ENCODE peak calls at places on chromosome X, in six cellular contexts. D, I, H, M, K and N are unnamed samples.

GRCh38 chrX:130253916-130254315 is 14.8 kb downstream of the ZNF280C start:
- DNase-seq in D (no peak), I (no peak), H (no peak), M (no peak), K (no peak), N (no peak)

GRCh38 chrX:106752101-106752678 is 25.7 kb downstream of the RNF128 start:
- DNase-seq in D (no peak), I (no peak), H (no peak), M (peak; percentile 13), K (no peak), N (no peak)

GRCh38 chrX:6917666-6918065 is 229.8 kb upstream of the STS start:
- DNase-seq in D (no peak), I (no peak), H (no peak), M (no peak), K (no peak), N (no peak)

GRCh38 chrX:102744307-102744706 is 23.8 kb downstream of the GPRASP3 start:
- DNase-seq in D (no peak), I (no peak), H (no peak), M (no peak), K (no peak), N (no peak)

GRCh38 chrX:49977319-49978090 is 55.1 kb downstream of the CLCN5 start:
- DNase-seq in D (no peak), I (no peak), H (no peak), M (no peak), K (no peak), N (no peak)

GRCh38 chrX:54930291-54931049 is 9.8 kb downstream of the TRO start:
- DNase-seq in D (peak; percentile 86), I (no peak), H (no peak), M (no peak), K (no peak), N (no peak)

GRCh38 chrX:109841869-109842579 is 109.0 kb upstream of the ACSL4 start:
- DNase-seq in D (no peak), I (no peak), H (no peak), M (peak; percentile 41), K (no peak), N (no peak)

GRCh38 chrX:130176942-130177341 is 5.2 kb downstream of the RAB33A start:
- DNase-seq in D (no peak), I (no peak), H (no peak), M (no peak), K (no peak), N (no peak)

GRCh38 chrX:13085533-13085932 is 41.1 kb upstream of the FAM9C start:
- DNase-seq in D (no peak), I (no peak), H (peak; percentile 71), M (no peak), K (no peak), N (no peak)

GRCh38 chrX:38273453-38273852 is 52.8 kb upstream of the SRPX start:
- DNase-seq in D (no peak), I (no peak), H (no peak), M (no peak), K (no peak), N (no peak)

GRCh38 chrX:53732797-53733196 is 46.3 kb upstream of the HUWE1 start:
- DNase-seq in D (no peak), I (no peak), H (no peak), M (no peak), K (no peak), N (no peak)

GRCh38 chrX:41971346-41971745 is 48.0 kb upstream of the CASK start:
- DNase-seq in D (no peak), I (no peak), H (no peak), M (no peak), K (no peak), N (no peak)

GRCh38 chrX:69060631-69061408 is 104.4 kb downstream of the PJA1 start:
- DNase-seq in D (no peak), I (peak; percentile 61), H (no peak), M (peak; percentile 30), K (no peak), N (no peak)

GRCh38 chrX:106159861-106160282 is 8.2 kb upstream of the PWWP3B start:
- DNase-seq in D (no peak), I (no peak), H (no peak), M (no peak), K (no peak), N (no peak)

GRCh38 chrX:107577933-107578332 is 50.4 kb upstream of the PRPS1 start:
- DNase-seq in D (no peak), I (no peak), H (no peak), M (no peak), K (no peak), N (no peak)

GRCh38 chrX:140766024-140766611 is 56.6 kb downstream of the LINC00632 start:
- DNase-seq in D (no peak), I (peak; percentile 28), H (peak; percentile 45), M (peak; percentile 63), K (peak; percentile 44), N (no peak)

GRCh38 chrX:31334997-31335396 is 263.2 kb upstream of the FTHL17 start:
- DNase-seq in D (no peak), I (no peak), H (no peak), M (no peak), K (no peak), N (no peak)

GRCh38 chrX:10326578-10326977 is 169.8 kb downstream of the CLCN4 start:
- DNase-seq in D (no peak), I (no peak), H (no peak), M (peak; percentile 50), K (no peak), N (no peak)

GRCh38 chrX:118459494-118459893 is 36.1 kb upstream of the DOCK11 start:
- DNase-seq in D (no peak), I (peak; percentile 61), H (peak; percentile 18), M (peak; percentile 65), K (no peak), N (no peak)